ENCODE peak calls at places on chromosomes 5 and 9, in four cellular contexts. R is GM23248, N is kidney, D is aorta. E is an unnamed sample.

GRCh38 chr5:76547242-76547890 is 75.8 kb downstream of the F2RL2 start:
- DNase-seq in D (no peak), R (peak; percentile 4), N (no peak), E (no peak)

GRCh38 chr5:82396871-82397514 is 118.8 kb upstream of the RPS23 start:
- DNase-seq in N (peak; percentile 94), D (peak; percentile 93), R (peak; percentile 99), E (peak; percentile 80)

GRCh38 chr5:83919071-83920041 is 198.7 kb upstream of the HAPLN1 start:
- DNase-seq in N (no peak), R (peak; percentile 57), D (no peak), E (no peak)

GRCh38 chr5:32223972-32224608 is 50.0 kb upstream of the GOLPH3 start:
- DNase-seq in R (peak; percentile 77), D (no peak), N (no peak), E (no peak)

GRCh38 chr9:120531683-120532300 is 48.2 kb downstream of the CDK5RAP2 start:
- DNase-seq in R (peak; percentile 57), D (no peak), N (no peak), E (peak; percentile 19)

GRCh38 chr5:135608761-135609443 is 30.1 kb upstream of the CXCL14 start:
- DNase-seq in D (no peak), N (no peak), R (no peak), E (no peak)

GRCh38 chr5:137808503-137809135 is 54.5 kb upstream of the HNRNPA0 start:
- DNase-seq in D (no peak), R (peak; percentile 9), N (no peak), E (no peak)

GRCh38 chr9:106981396-106982287 is 118.7 kb downstream of the ZNF462 start:
- DNase-seq in N (no peak), D (no peak), R (no peak), E (no peak)

GRCh38 chr5:32779754-32780415 is 68.8 kb downstream of the NPR3 start:
- DNase-seq in R (no peak), N (no peak), D (no peak), E (peak; percentile 19)

GRCh38 chr5:52692039-52692438 is 95.7 kb upstream of the ITGA1 start:
- DNase-seq in D (no peak), R (peak; percentile 74), N (no peak), E (peak; percentile 52)

GRCh38 chr5:143733635-143734341 is 78.2 kb upstream of the HMHB1 start:
- DNase-seq in N (no peak), D (no peak), R (peak; percentile 67), E (no peak)

GRCh38 chr5:6427689-6428088 is 21.0 kb upstream of the UBE2QL1 start:
- DNase-seq in N (no peak), D (no peak), R (no peak), E (no peak)

GRCh38 chr5:68217476-68217984 is 2.0 kb downstream of the PIK3R1 start:
- DNase-seq in N (peak; percentile 51), R (peak; percentile 37), D (no peak), E (no peak)

GRCh38 chr9:14908221-14909206 is 1.7 kb downstream of the FREM1 start:
- DNase-seq in R (no peak), D (no peak), N (no peak), E (no peak)

GRCh38 chr5:2751592-2752021 is at the start of gene IRX2:
- DNase-seq in R (peak; percentile 99), D (no peak), N (peak; percentile 97), E (peak; percentile 87)

DNA sequence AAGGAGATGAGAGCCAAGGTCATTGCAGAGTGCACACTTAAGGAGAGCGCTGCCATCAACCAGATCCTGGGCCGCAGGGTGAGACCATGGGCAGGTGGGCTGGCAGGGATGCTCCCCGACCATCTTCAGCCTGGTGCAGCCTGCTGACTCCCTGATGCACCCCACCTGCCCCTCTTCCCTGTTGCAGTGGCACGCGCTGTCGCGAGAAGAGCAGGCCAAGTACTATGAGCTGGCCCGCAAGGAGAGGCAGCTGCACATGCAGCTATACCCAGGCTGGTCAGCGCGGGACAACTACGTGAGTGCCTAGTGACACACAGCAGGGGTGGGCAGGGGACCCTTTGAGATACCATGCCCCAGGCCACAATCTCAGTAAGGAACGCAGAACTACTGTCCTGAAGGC is 28.3 kb downstream of the TCF7 start:
- DNase-seq in N (peak; percentile 54), D (no peak), R (no peak), E (no peak)
- H3K36me3 ChIP-seq in N (peaks cover 18% of the 10 kb centered on the region), D (no peaks in the 10 kb centered on the region), R (peaks cover 6% of the 10 kb centered on the region), E (peaks cover 32% of the 10 kb centered on the region)

DNA sequence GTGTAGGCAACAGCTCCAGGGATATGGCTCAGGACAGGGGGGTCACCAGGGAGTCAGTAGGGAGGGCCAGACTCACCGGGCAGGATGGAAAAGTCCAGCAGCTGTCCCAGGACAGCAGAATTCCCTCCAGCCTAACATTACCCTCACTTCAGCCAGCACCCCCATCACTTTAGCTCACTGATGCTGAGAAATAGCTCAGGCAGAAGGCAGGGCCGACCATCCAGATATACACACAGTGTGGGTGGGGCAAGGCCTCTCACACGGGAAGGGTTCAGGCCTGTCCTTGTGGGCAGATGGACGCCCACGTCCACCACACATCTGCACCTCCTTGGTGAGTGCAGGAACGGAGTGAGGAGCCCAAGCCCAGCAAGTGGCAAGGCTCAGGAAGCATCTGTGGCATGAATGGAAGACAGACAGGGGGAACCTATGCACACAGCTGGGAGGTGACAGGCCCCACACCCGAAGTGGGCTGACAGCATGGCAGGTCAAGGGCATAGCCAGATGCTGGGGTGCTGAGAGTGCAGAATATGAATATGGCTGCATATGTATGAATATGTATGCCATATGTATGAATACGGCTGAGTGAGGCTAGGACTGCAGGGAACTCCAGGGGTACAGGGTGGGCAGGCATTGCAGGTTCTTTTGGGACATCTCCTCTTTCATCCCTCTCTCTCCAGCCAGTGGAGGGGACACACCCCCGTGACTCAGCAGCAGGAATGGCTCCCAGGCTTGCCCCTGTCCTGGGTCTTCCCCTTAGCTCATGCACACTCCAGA is 17.0 kb downstream of the BICD2 start:
- DNase-seq in D (no peak), N (peak; percentile 51), R (peak; percentile 74), E (peak; percentile 33)
- H3K4me1 ChIP-seq in D (no peaks in the 10 kb centered on the region), N (peaks cover 27% of the 10 kb centered on the region), R (peaks cover 27% of the 10 kb centered on the region), E (peaks cover 59% of the 10 kb centered on the region)

GRCh38 chr9:134719331-134719730 is 77.7 kb downstream of the COL5A1 start:
- DNase-seq in N (no peak), R (no peak), D (no peak), E (no peak)

GRCh38 chr9:134721344-134721743 is 79.7 kb downstream of the COL5A1 start:
- DNase-seq in D (no peak), N (no peak), R (no peak), E (no peak)

GRCh38 chr9:134722120-134722701 is 80.6 kb downstream of the COL5A1 start:
- DNase-seq in D (no peak), R (no peak), N (no peak), E (no peak)

GRCh38 chr9:134720796-134721195 is 79.2 kb downstream of the COL5A1 start:
- DNase-seq in D (no peak), N (no peak), R (no peak), E (no peak)

GRCh38 chr9:134720136-134720753 is 78.6 kb downstream of the COL5A1 start:
- DNase-seq in R (no peak), D (no peak), N (no peak), E (no peak)
- H3K36me3 ChIP-seq in R (peaks cover 19% of the 10 kb centered on the region), D (no peaks in the 10 kb centered on the region), N (no peaks in the 10 kb centered on the region), E (no peaks in the 10 kb centered on the region)

DNA sequence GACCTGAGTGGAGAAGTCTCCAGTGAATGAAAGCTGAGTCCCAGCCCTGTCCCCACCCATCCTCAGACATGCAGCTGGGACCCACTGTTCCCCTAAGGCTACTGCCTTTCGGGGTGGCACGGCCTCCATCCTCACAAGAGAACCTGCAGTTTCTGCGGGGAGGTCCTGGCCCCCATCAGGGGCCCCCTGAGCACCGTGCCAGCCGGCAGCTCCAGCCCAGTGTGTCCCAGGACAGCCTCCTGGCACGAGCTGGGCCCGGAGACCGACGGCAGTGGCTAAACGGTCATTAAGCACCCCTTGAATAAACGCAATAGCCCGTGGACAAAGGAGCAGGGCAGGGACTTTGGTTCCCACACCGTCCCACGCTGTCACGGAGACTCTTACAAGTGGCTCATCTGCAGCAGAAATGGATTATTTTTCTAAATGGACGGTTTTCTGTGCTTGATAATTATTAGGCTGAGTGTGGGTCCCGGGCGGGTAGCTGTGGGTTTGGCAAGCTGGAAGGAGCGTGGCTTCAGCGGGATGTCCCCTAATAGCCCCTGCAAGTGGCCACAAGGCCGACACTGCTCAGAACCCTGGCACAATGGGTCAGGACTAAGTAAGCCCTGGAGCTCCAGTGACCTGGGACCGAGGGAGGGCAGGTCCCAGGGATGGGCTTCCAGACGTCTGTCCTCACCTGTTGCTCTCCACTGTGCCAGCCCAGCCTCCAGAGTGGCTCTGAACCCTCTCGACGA is 17.4 kb downstream of the FAM78A start:
- DNase-seq in R (no peak), N (peak; percentile 45), D (no peak), E (no peak)
- H3K4me1 ChIP-seq in R (peaks cover 10% of the 10 kb centered on the region), N (no peaks in the 10 kb centered on the region), D (no peaks in the 10 kb centered on the region), E (peaks cover 21% of the 10 kb centered on the region)

GRCh38 chr5:132418876-132419275 is 49.4 kb downstream of the SLC22A5 start:
- DNase-seq in N (no peak), D (no peak), R (peak; percentile 24), E (no peak)

GRCh38 chr5:132420706-132421272 is 51.3 kb downstream of the SLC22A5 start:
- DNase-seq in D (peak; percentile 58), R (peak; percentile 18), N (no peak), E (no peak)

GRCh38 chr5:132421442-132421841 is 51.9 kb downstream of the SLC22A5 start:
- DNase-seq in D (no peak), R (no peak), N (no peak), E (no peak)

GRCh38 chr5:132417889-132418432 is 48.5 kb downstream of the SLC22A5 start:
- DNase-seq in N (no peak), D (no peak), R (no peak), E (no peak)

DNA sequence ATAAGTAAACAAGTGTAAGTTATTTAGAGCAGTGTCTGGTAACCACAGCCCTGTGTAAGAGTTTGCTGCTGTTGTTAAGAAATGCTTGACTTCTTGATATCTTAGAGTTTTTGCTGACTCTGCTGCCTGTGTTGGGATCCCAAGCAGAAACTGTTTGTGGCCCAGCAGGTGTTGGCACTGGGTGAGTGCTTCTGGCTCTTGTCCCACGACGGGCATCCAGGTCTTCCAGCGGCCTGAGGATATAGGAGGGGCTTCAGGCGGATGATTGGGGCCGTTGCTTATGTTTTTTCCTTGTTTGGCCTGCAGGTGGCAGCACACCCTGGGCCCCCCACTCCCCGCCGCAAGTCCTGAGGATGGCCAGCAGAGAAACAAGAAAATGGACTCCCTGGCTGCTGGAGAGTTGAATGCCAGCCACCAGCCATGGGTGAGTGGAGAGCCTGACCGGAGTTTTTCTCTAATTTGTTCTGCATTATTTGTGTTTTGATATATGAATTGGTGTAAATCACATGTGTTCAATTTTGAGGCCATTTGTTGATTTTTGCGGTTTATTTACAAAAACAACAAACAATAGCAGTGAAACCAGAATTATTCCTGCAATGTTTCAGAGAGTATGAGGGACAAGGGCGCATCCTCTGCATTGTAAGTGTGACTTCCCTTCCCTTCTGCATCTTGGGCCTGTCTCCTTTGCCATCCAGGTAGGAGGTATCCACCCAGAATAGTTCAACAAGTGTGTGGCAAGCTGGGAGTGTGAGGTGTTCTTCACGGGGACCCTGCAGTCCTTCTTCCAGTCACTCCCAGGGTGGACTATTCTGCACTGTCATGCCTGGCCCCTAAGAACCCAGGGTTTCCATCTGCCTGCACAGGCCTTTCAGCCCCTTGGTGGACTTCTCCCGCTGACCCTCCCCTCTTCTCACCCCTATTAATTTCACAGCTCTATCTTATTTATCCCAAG is 50.3 kb downstream of the SLC22A5 start:
- DNase-seq in N (peak; percentile 86), D (peak; percentile 73), R (peak; percentile 83), E (peak; percentile 75)
- H3K36me3 ChIP-seq in N (no peaks in the 10 kb centered on the region), D (no peaks in the 10 kb centered on the region), R (no peaks in the 10 kb centered on the region), E (no peaks in the 10 kb centered on the region)

GRCh38 chr5:172897691-172898512 is 61.3 kb upstream of the RPL26L1 start:
- DNase-seq in N (no peak), R (peak; percentile 95), D (peak; percentile 65), E (peak; percentile 81)
- H3K4me1 ChIP-seq in N (peaks cover 18% of the 10 kb centered on the region), R (peaks cover 47% of the 10 kb centered on the region), D (no peaks in the 10 kb centered on the region), E (peaks cover 36% of the 10 kb centered on the region)

GRCh38 chr5:14681236-14681752 is 16.8 kb downstream of the OTULIN start:
- DNase-seq in D (no peak), R (no peak), N (no peak), E (no peak)
- H3K36me3 ChIP-seq in D (no peaks in the 10 kb centered on the region), R (peaks cover 4% of the 10 kb centered on the region), N (peaks cover 26% of the 10 kb centered on the region), E (no peaks in the 10 kb centered on the region)

E was measured in SJCRH30.